ENCODE peak calls at places on chromosomes 2 and 18, in nine cellular contexts. B, R, X, D, O, M, Q, N and W are unnamed samples. For H3K36me3, the result is how much of the 10 kb centered on the place peaks cover.

GRCh38 chr2:215409331-215410127 is 26.3 kb downstream of the FN1 start:
- DNase-seq in M (no peak), X (no peak), N (peak), B (no peak), D (no peak), R (no peak), O (no peak), Q (peak), W (peak)

GRCh38 chr18:76431437-76432273 is 63.4 kb downstream of the ZNF516 start:
- DNase-seq in M (no peak), D (peak), N (no peak), X (no peak), B (peak), Q (no peak), O (no peak), R (no peak), W (no peak)

GRCh38 chr18:54149078-54149697 is 75.3 kb downstream of the MBD2 start:
- DNase-seq in X (peak), R (no peak), B (peak), M (peak), D (no peak), Q (peak), O (no peak), N (peak), W (peak)

GRCh38 chr18:54647176-54647575 is 56.1 kb downstream of the DYNAP start:
- DNase-seq in D (no peak), N (peak), O (no peak), B (peak), M (peak), X (peak), Q (peak), R (no peak), W (peak)

GRCh38 chr2:152506843-152507242 is 171.9 kb downstream of the FMNL2 start:
- DNase-seq in R (no peak), B (no peak), X (no peak), O (no peak), M (no peak), D (no peak), Q (peak), N (peak), W (peak)

GRCh38 chr2:185181901-185182300 is 556.7 kb upstream of the FSIP2 start:
- DNase-seq in B (no peak), D (no peak), O (no peak), M (no peak), R (no peak), X (no peak), N (no peak), Q (no peak), W (peak)

GRCh38 chr2:10342245-10342951 is 39.7 kb downstream of the HPCAL1 start:
- DNase-seq in M (peak), Q (no peak), D (no peak), O (no peak), R (no peak), N (no peak), B (no peak), X (no peak), W (no peak)

GRCh38 chr2:171531291-171531690 is 9.0 kb downstream of the CYBRD1 start:
- DNase-seq in D (peak), B (no peak), O (no peak), Q (peak), X (peak), M (peak), R (no peak), N (peak), W (peak)

GRCh38 chr18:50058731-50059130 is 136.2 kb downstream of the MYO5B start:
- DNase-seq in D (no peak), B (no peak), Q (no peak), R (no peak), N (no peak), X (no peak), M (no peak), O (no peak), W (no peak)

GRCh38 chr18:41096504-41096903 is 858.5 kb upstream of the PIK3C3 start:
- DNase-seq in O (no peak), D (no peak), X (peak), R (no peak), B (no peak), Q (peak), M (no peak), N (peak), W (peak)

GRCh38 chr2:242022550-242023290 is 153.2 kb downstream of the RTP5 start:
- DNase-seq in N (no peak), D (peak), X (no peak), O (no peak), B (no peak), Q (no peak), R (no peak), M (no peak), W (no peak)

GRCh38 chr2:219254590-219255219 is 987 bp upstream of the TUBA4A start:
- DNase-seq in X (no peak), D (no peak), O (no peak), B (no peak), R (no peak), Q (no peak), M (no peak), N (no peak), W (no peak)

GRCh38 chr18:35142270-35142605 is 98.6 kb upstream of the ZNF397 start:
- DNase-seq in M (no peak), R (no peak), N (no peak), B (no peak), O (no peak), X (no peak), D (no peak), Q (no peak), W (no peak)

GRCh38 chr2:237122214-237122666 is 36.6 kb downstream of the COPS8 start:
- DNase-seq in N (peak), D (peak), Q (peak), O (peak), M (peak), R (peak), X (peak), B (peak), W (peak)

GRCh38 chr2:28002181-28002580 is 111.7 kb downstream of the BABAM2 start:
- DNase-seq in D (no peak), B (no peak), X (no peak), R (no peak), O (no peak), Q (no peak), N (no peak), M (no peak), W (no peak)

GRCh38 chr2:9690252-9690651 is 59.5 kb upstream of the YWHAQ start:
- DNase-seq in M (peak), N (peak), Q (no peak), R (peak), X (peak), O (peak), D (no peak), B (peak), W (no peak)

GRCh38 chr18:79784965-79785770 is 12.6 kb upstream of the KCNG2 start:
- DNase-seq in B (no peak), M (no peak), O (no peak), R (no peak), D (peak), X (peak), N (peak), Q (no peak), W (no peak)

GRCh38 chr2:206086683-206087350 is 843 bp upstream of the INO80D start:
- DNase-seq in N (no peak), O (no peak), B (no peak), Q (no peak), D (no peak), R (no peak), X (peak), M (no peak), W (peak)

GRCh38 chr2:172021955-172022354 is 22.2 kb downstream of the METAP1D start:
- DNase-seq in B (peak), Q (peak), D (no peak), X (peak), O (no peak), R (peak), M (no peak), N (peak), W (no peak)

GRCh38 chr2:192016265-192016664 is 169.4 kb upstream of the CAVIN2 start:
- DNase-seq in R (no peak), B (no peak), X (peak), D (no peak), Q (peak), M (no peak), N (peak), O (no peak), W (peak)

GRCh38 chr2:124382067-124382618 is 357.1 kb downstream of the CNTNAP5 start:
- DNase-seq in O (no peak), R (no peak), M (no peak), Q (no peak), D (no peak), B (no peak), X (no peak), N (no peak), W (no peak)

GRCh38 chr2:129909648-129910418 is 69.6 kb upstream of the RAB6C start:
- DNase-seq in Q (no peak), O (no peak), N (no peak), D (no peak), B (peak), M (no peak), R (no peak), X (no peak), W (no peak)

GRCh38 chr2:64988420-64989125 is 626 bp upstream of the SLC1A4 start:
- DNase-seq in R (peak), N (peak), D (peak), X (peak), B (peak), M (peak), Q (peak), O (peak), W (peak)

GRCh38 chr2:136149011-136149410 is 31.1 kb upstream of the CXCR4 start:
- DNase-seq in O (no peak), X (no peak), M (no peak), D (no peak), R (no peak), B (no peak), Q (no peak), N (no peak), W (no peak)

GRCh38 chr2:227164745-227165350 is 424 bp downstream of the COL4A3 start:
- DNase-seq in R (no peak), Q (no peak), O (no peak), N (no peak), B (peak), X (no peak), D (no peak), M (peak), W (no peak)

GRCh38 chr2:171547256-171547655 is 25.0 kb downstream of the CYBRD1 start:
- DNase-seq in O (no peak), N (no peak), Q (no peak), R (no peak), M (no peak), D (no peak), X (no peak), B (no peak), W (no peak)

GRCh38 chr2:211085056-211085680 is 528.8 kb downstream of the CPS1 start:
- DNase-seq in X (peak), R (no peak), M (peak), O (no peak), B (peak), N (peak), Q (peak), D (no peak), W (peak)

GRCh38 chr2:134460583-134460998 is 206.7 kb downstream of the MGAT5 start:
- DNase-seq in X (peak), Q (peak), M (peak), R (peak), N (peak), O (peak), B (peak), D (no peak), W (peak)

GRCh38 chr2:130768191-130768855 is 13.0 kb downstream of the AMER3 start:
- DNase-seq in R (no peak), Q (no peak), B (peak), N (no peak), D (no peak), O (no peak), M (no peak), X (no peak), W (no peak)

GRCh38 chr2:86518498-86518897 is 44.7 kb downstream of the CHMP3 start:
- DNase-seq in X (peak), Q (no peak), B (peak), N (no peak), R (peak), D (no peak), O (no peak), M (peak), W (no peak)

GRCh38 chr2:108267117-108267516 is 21.6 kb upstream of the SULT1C2 start:
- DNase-seq in O (no peak), R (no peak), M (peak), N (peak), Q (peak), X (peak), D (no peak), B (no peak), W (peak)

GRCh38 chr2:65136253-65136652 is 6.3 kb upstream of the RAB1A start:
- DNase-seq in D (no peak), O (no peak), Q (no peak), R (no peak), M (no peak), B (no peak), N (no peak), X (no peak), W (no peak)

GRCh38 chr18:55088561-55088960 is 129.3 kb upstream of the CCDC68 start:
- DNase-seq in M (no peak), B (no peak), D (no peak), X (no peak), R (no peak), N (no peak), O (no peak), Q (no peak), W (no peak)

GRCh38 chr2:60515751-60516226 is 37.7 kb downstream of the BCL11A start:
- DNase-seq in D (peak), X (peak), N (peak), Q (peak), O (no peak), R (no peak), B (no peak), M (peak), W (peak)

GRCh38 chr2:120109186-120110061 is 96.5 kb downstream of the EPB41L5 start:
- DNase-seq in N (peak), D (no peak), R (peak), O (no peak), M (no peak), X (peak), Q (peak), B (no peak), W (peak)
- H3K4me3 ChIP-seq in N (no peak), D (no peak), R (no peak), O (no peak), M (no peak), X (no peak), Q (no peak), B (peak), W (no peak)

GRCh38 chr2:85514323-85514722 is 24.6 kb upstream of the MAT2A start:
- DNase-seq in X (no peak), B (no peak), O (no peak), Q (no peak), D (no peak), R (no peak), M (no peak), N (no peak), W (no peak)
- H3K36me3 ChIP-seq in X (under half), B (under half), O (under half), Q (under half), D (under half), R (under half), M (under half), N (under half), W (under half)

GRCh38 chr18:4762399-4762798 is 307.3 kb upstream of the DLGAP1 start:
- DNase-seq in N (no peak), M (no peak), D (no peak), R (no peak), X (no peak), O (no peak), B (no peak), Q (no peak), W (no peak)

GRCh38 chr18:4765401-4765800 is 310.3 kb upstream of the DLGAP1 start:
- DNase-seq in X (no peak), O (no peak), R (no peak), Q (no peak), D (no peak), N (no peak), B (peak), M (no peak), W (no peak)
- TF ChIP-seq CTCF in X (no peak), O (no peak), R (no peak), Q (no peak), D (no peak), N (no peak), B (peak), M (no peak), W (no peak)

DNA sequence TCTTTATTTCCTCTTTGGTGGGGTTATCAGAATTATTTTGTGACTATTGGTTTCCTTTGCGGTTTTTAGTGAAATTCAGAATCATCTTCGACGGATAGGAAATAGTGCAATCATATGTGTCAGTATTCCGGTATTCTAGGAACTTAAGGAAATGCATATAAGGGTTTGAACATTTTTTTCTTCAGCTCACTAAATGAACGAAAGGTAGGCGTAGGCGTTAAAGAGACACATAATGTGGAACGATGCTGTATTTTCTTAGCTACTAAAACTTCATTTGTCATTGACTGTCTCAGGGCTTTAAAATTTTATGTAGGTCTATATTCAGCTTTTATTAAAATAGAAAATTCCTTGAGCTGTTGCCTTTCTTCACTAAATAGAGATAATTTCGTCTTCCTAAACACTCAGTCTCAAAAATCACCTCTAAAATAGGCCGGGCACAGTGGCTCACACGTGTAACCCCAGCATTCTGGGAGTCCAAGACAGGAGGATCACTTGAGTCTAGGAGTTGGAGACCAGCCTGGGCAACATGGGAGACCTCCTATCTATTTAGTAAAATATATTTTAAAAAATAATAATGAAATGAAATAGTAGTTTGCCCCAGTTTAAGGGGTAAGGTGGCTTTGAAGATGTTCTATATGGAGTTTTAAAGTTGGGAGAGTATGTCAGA is 1.5 kb upstream of the YES1 start:
- DNase-seq in X (no peak), N (no peak), D (no peak), M (no peak), R (no peak), B (no peak), Q (no peak), O (no peak), W (no peak)
- H3K4me3 ChIP-seq in X (peak), N (no peak), D (peak), M (no peak), R (peak), B (peak), Q (no peak), O (peak), W (no peak)

GRCh38 chr2:231803739-231804138 is 17.5 kb downstream of the COPS7B start:
- DNase-seq in X (no peak), N (no peak), D (no peak), M (no peak), Q (no peak), B (no peak), O (no peak), R (no peak), W (no peak)
- H3K36me3 ChIP-seq in X (under half), N (under half), D (under half), M (under half), Q (under half), B (half or more), O (half or more), R (half or more), W (under half)

DNA sequence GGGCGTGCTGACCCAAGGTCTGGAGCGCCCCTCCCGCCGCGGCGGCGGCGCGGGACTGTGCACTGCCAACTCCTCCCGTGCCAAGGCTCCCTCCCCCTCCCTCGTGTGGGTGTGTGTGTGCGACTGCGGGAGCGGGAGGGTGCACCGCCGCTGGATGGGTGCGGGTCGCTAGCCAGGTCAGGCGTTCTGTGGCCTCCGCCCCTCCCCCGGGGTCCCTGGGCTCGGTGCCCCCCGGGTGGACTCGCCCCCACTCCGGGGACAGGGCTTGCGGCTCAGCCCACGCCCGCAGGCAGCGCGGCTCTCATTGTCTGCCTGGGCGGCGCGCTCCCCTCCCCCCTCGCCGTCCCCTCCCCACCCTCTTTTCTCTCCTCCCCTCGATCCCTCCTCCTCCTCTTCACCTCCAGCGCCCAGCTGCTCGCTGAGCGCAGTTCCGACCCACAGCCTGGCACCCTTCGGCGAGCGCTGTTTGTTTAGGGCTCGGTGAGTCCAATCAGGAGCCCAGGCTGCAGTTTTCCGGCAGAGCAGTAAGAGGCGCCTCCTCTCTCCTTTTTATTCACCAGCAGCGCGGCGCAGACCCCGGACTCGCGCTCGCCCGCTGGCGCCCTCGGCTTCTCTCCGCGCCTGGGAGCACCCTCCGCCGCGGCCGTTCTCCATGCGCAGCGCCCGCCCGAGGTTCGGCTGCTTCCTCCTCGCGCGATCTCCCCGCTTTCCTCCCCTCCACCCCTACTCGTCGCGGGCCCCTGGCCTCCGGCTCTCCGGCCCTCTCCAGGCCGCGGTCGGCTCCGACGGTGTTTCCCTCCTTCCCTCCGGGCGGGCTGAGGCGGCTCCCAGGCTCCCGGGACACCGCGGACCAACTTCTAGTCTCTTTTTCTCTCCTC is at the start of gene GATA6:
- DNase-seq in M (peak), R (peak), B (peak), N (peak), O (peak), X (peak), D (peak), Q (peak), W (peak)
- TF ChIP-seq CTCF in M (peak), R (peak), B (peak), N (peak), O (no peak), X (peak), D (no peak), Q (peak), W (peak)

DNA sequence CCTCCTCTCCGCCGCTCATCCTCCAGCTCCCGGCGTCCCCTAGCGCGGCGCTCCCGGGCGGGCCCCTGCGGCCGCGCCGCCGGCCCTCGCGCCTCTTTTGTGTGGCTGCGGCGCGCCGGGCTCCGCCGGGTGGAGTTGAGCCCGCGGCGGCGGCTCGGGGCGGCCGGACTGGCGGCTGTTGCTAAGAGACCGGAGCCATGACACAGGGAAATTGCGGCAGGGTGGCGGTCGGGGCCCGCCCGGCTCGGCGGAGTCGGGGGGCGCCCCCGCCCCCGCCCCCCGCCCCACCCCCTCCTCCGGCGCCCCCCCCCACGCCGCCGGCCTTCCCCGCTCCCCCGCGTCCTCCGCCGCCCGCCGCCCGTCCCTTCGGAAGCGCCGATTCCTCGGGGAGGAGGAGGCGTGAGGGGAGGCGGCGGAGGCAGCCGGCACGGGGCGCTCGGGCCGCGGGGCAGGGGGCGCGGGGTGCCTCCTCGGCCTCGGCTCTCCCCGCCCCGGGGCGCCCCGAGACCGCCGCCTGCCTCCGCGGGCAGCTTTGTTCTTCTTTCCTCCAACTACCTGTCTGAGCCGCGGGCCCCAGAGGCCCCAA is at the start of gene TMEM200C:
- DNase-seq in B (peak), X (peak), D (peak), O (no peak), R (peak), N (peak), Q (no peak), M (peak), W (no peak)
- H3K4me3 ChIP-seq in B (peak), X (peak), D (peak), O (peak), R (peak), N (peak), Q (peak), M (no peak), W (no peak)